ENCODE peak calls at places on chromosomes 13 and 19, in five cellular contexts. N, C, E, O and K are unnamed samples.

GRCh38 chr13:111115051-111115840 is at the start of gene ARHGEF7:
- DNase-seq in N (no peak), C (peak; percentile 46), E (no peak), O (peak; percentile 44), K (peak; percentile 77)

GRCh38 chr19:7083076-7083956 is 13.8 kb downstream of the ZNF557 start:
- DNase-seq in N (no peak), C (no peak), E (no peak), O (no peak), K (no peak)

GRCh38 chr19:13932911-13933393 is 5.3 kb downstream of the PODNL1 start:
- DNase-seq in N (no peak), C (no peak), E (no peak), O (no peak), K (no peak)

GRCh38 chr13:99941086-99941485 is 30.5 kb downstream of the ZIC5 start:
- DNase-seq in N (no peak), C (no peak), E (no peak), O (no peak), K (no peak)

GRCh38 chr19:55082023-55082851 is 6.6 kb downstream of the EPS8L1 start:
- DNase-seq in N (peak; percentile 89), C (no peak), E (peak; percentile 15), O (no peak), K (peak; percentile 74)

GRCh38 chr13:77065456-77066147 is 38.6 kb upstream of the FBXL3 start:
- DNase-seq in N (no peak), C (no peak), E (no peak), O (no peak), K (no peak)

GRCh38 chr13:42968906-42969305 is 23.1 kb downstream of the EPSTI1 start:
- DNase-seq in N (no peak), C (no peak), E (no peak), O (no peak), K (no peak)

GRCh38 chr13:30713133-30713532 is 22.2 kb upstream of the ALOX5AP start:
- DNase-seq in N (no peak), C (no peak), E (no peak), O (no peak), K (no peak)

GRCh38 chr19:47100290-47100689 is 13.3 kb downstream of the ZC3H4 start:
- DNase-seq in N (no peak), C (no peak), E (no peak), O (no peak), K (no peak)

GRCh38 chr19:11451942-11452813 is 16.7 kb downstream of the PRKCSH start:
- DNase-seq in N (no peak), C (no peak), E (no peak), O (no peak), K (no peak)

GRCh38 chr19:16326401-16327130 is 1.9 kb downstream of the KLF2 start:
- DNase-seq in N (no peak), C (no peak), E (no peak), O (no peak), K (no peak)

GRCh38 chr19:49553451-49554271 is 25.9 kb downstream of the RCN3 start:
- DNase-seq in N (peak; percentile 81), C (no peak), E (no peak), O (no peak), K (no peak)

GRCh38 chr19:938233-938923 is 12.5 kb downstream of the ARID3A start:
- DNase-seq in N (no peak), C (no peak), E (no peak), O (no peak), K (no peak)

GRCh38 chr13:30864352-30865130 is 41.5 kb upstream of the MEDAG start:
- DNase-seq in N (no peak), C (no peak), E (no peak), O (no peak), K (no peak)

GRCh38 chr13:25752957-25753540 is 298.8 kb downstream of the SHISA2 start:
- DNase-seq in N (peak; percentile 34), C (no peak), E (no peak), O (no peak), K (no peak)

GRCh38 chr13:45055902-45056648 is 64.2 kb upstream of the GTF2F2 start:
- DNase-seq in N (no peak), C (no peak), E (no peak), O (no peak), K (no peak)

GRCh38 chr19:5547881-5548280 is 19.9 kb downstream of the TINCR start:
- DNase-seq in N (peak; percentile 54), C (peak; percentile 55), E (no peak), O (peak; percentile 70), K (no peak)

GRCh38 chr19:17255150-17255621 is 9.4 kb downstream of the USHBP1 start:
- DNase-seq in N (no peak), C (no peak), E (no peak), O (no peak), K (no peak)

GRCh38 chr13:110422913-110423688 is 116.0 kb downstream of the COL4A2 start:
- DNase-seq in N (no peak), C (no peak), E (no peak), O (no peak), K (no peak)

GRCh38 chr19:14102102-14102696 is 11.6 kb upstream of the SAMD1 start:
- DNase-seq in N (no peak), C (no peak), E (no peak), O (no peak), K (no peak)

GRCh38 chr13:33135097-33135496 is 118.9 kb downstream of the KL start:
- DNase-seq in N (no peak), C (no peak), E (no peak), O (no peak), K (no peak)

GRCh38 chr13:107373551-107373950 is 805.6 kb upstream of the ARGLU1 start:
- DNase-seq in N (peak; percentile 49), C (peak; percentile 16), E (no peak), O (peak; percentile 4), K (no peak)

GRCh38 chr13:40442191-40442590 is 224.2 kb downstream of the FOXO1 start:
- DNase-seq in N (no peak), C (peak; percentile 82), E (no peak), O (no peak), K (no peak)

GRCh38 chr19:16897572-16898056 is 8.8 kb downstream of the F2RL3 start:
- DNase-seq in N (no peak), C (no peak), E (no peak), O (no peak), K (no peak)

GRCh38 chr13:50125556-50126377 is 110.5 kb downstream of the KCNRG start:
- DNase-seq in N (peak; percentile 42), C (peak; percentile 84), E (peak; percentile 62), O (peak; percentile 72), K (peak; percentile 78)

GRCh38 chr19:9881720-9882119 is 46.6 kb downstream of the PIN1 start:
- DNase-seq in N (no peak), C (no peak), E (no peak), O (no peak), K (no peak)

GRCh38 chr13:113927661-113928581 is 46.0 kb downstream of the C13orf46 start:
- DNase-seq in N (no peak), C (no peak), E (no peak), O (no peak), K (no peak)

GRCh38 chr19:41537789-41538188 is 38.2 kb upstream of the CEACAM21 start:
- DNase-seq in N (no peak), C (no peak), E (no peak), O (no peak), K (no peak)